ENCODE peak calls at places on chromosomes 6 and 20, in seven cellular contexts. A is body of pancreas, L is H7, D is left lung, G is esophagus squamous epithelium, O is upper lobe of right lung, I is keratinocyte. B is an unnamed sample.

GRCh38 chr6:3722785-3723184 is 28.7 kb downstream of the PXDC1 start:
- DNase-seq in G (no peak), D (no peak), I (no peak), L (peak; percentile 62), A (no peak), O (no peak), B (no peak)

GRCh38 chr6:163260111-163260895 is 154.2 kb upstream of the QKI start:
- DNase-seq in A (no peak), D (no peak), L (peak; percentile 91), G (no peak), O (no peak), I (no peak), B (no peak)

GRCh38 chr6:101477436-101477835 is 83.9 kb downstream of the GRIK2 start:
- DNase-seq in G (no peak), L (no peak), I (no peak), O (no peak), D (no peak), A (no peak), B (no peak)

GRCh38 chr6:2581611-2582010 is 169.1 kb downstream of the MYLK4 start:
- DNase-seq in A (no peak), I (no peak), O (no peak), L (no peak), D (no peak), G (no peak), B (no peak)

GRCh38 chr6:101116337-101116736 is 235.2 kb upstream of the ASCC3 start:
- DNase-seq in G (no peak), L (no peak), D (no peak), O (no peak), A (no peak), I (no peak), B (no peak)

GRCh38 chr20:53331151-53331973 is 262.3 kb downstream of the ZNF217 start:
- DNase-seq in G (no peak), D (no peak), L (peak; percentile 32), I (no peak), O (no peak), A (no peak), B (peak; percentile 32)

GRCh38 chr20:18805881-18806280 is 7.7 kb upstream of the SCP2D1 start:
- DNase-seq in O (no peak), G (no peak), D (no peak), L (no peak), I (no peak), A (no peak), B (no peak)

GRCh38 chr20:62156592-62157386 is 13.2 kb downstream of the SS18L1 start:
- DNase-seq in L (peak; percentile 98), I (no peak), A (peak; percentile 67), O (peak; percentile 80), D (peak; percentile 91), G (no peak), B (no peak)

GRCh38 chr20:53608456-53609413 is 15.1 kb upstream of the ZNF217 start:
- DNase-seq in A (no peak), I (no peak), L (peak; percentile 57), G (no peak), O (peak; percentile 51), D (no peak), B (no peak)

GRCh38 chr6:44451803-44452690 is 64.5 kb downstream of the CDC5L start:
- DNase-seq in G (no peak), D (no peak), O (no peak), A (no peak), I (no peak), L (no peak), B (no peak)

GRCh38 chr6:44444853-44445252 is 57.3 kb downstream of the CDC5L start:
- DNase-seq in D (no peak), G (no peak), A (no peak), O (no peak), I (no peak), L (no peak), B (no peak)

GRCh38 chr6:44442235-44442634 is 54.7 kb downstream of the CDC5L start:
- DNase-seq in A (no peak), D (no peak), G (no peak), L (no peak), I (no peak), O (no peak), B (no peak)

GRCh38 chr6:44442833-44443444 is 55.4 kb downstream of the CDC5L start:
- DNase-seq in A (no peak), D (no peak), G (no peak), O (no peak), I (no peak), L (no peak), B (no peak)

GRCh38 chr6:44446626-44447297 is 59.3 kb downstream of the CDC5L start:
- DNase-seq in O (no peak), A (no peak), D (no peak), L (no peak), I (no peak), G (no peak), B (peak; percentile 74)
- H3K36me3 ChIP-seq in O (peaks cover 36% of the 10 kb centered on the region), A (no peaks in the 10 kb centered on the region), D (peaks cover 2% of the 10 kb centered on the region), L (peaks cover 3% of the 10 kb centered on the region), I (peaks cover 2% of the 10 kb centered on the region), G (no peaks in the 10 kb centered on the region), B (no peaks in the 10 kb centered on the region)

GRCh38 chr6:33577718-33578117 is 2.4 kb downstream of the BAK1 start:
- DNase-seq in L (no peak), D (no peak), I (no peak), A (no peak), O (no peak), G (no peak), B (no peak)
- H3K4me3 ChIP-seq in L (no peak overlapping the region), D (no peak overlapping the region), I (peak overlapping the region; percentile 81), A (no peak overlapping the region), O (no peak overlapping the region), G (peak overlapping the region; percentile 79), B (no peak overlapping the region)

DNA sequence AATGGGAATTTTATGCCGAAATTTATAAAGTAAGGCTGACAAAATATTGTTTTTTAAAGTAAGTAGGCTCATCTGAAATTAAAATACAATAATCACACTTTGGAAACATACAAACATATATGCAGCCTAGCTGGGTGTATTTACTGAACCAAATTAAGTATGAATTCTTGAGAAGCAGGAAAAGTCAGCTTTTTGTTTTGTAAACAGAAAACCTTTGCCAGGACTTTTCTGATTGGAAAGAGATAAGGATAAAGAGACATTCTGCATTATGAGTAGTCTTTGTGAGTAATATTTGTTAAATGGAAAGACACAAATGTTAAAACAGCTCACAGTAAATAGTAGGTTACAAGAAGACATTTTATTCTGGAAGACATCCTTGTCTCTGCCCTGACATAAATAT is 1380.8 kb downstream of the GRIK2 start:
- DNase-seq in L (no peak), O (no peak), I (no peak), A (no peak), G (no peak), D (no peak), B (no peak)
- H3K27me3 ChIP-seq in L (no peaks in the 10 kb centered on the region), O (no peaks in the 10 kb centered on the region), I (no peaks in the 10 kb centered on the region), A (no peaks in the 10 kb centered on the region), G (no peaks in the 10 kb centered on the region), D (no peaks in the 10 kb centered on the region), B (no peaks in the 10 kb centered on the region)

DNA sequence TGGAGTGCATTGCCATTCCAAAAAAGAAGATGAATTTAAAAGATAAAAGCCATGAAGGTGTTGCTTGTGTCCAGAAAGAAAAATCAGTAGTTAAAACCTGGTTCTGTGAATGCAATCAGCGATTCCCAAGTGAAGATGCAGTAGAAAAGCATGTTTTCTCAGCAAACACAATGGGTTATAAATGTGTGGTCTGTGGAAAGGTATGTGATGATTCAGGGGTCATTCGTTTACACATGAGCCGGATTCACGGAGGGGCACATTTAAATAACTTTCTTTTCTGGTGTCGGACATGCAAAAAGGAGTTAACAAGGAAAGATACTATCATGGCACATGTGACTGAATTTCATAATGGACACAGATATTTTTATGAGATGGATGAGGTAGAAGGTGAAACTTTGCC is 24.7 kb upstream of the BAG2 start:
- DNase-seq in D (no peak), L (no peak), G (no peak), A (no peak), I (no peak), O (no peak), B (peak; percentile 9)
- H3K36me3 ChIP-seq in D (no peaks in the 10 kb centered on the region), L (peaks cover 6% of the 10 kb centered on the region), G (no peaks in the 10 kb centered on the region), A (peaks cover 7% of the 10 kb centered on the region), I (peaks cover 4% of the 10 kb centered on the region), O (peaks cover 39% of the 10 kb centered on the region), B (peaks cover 2% of the 10 kb centered on the region)

DNA sequence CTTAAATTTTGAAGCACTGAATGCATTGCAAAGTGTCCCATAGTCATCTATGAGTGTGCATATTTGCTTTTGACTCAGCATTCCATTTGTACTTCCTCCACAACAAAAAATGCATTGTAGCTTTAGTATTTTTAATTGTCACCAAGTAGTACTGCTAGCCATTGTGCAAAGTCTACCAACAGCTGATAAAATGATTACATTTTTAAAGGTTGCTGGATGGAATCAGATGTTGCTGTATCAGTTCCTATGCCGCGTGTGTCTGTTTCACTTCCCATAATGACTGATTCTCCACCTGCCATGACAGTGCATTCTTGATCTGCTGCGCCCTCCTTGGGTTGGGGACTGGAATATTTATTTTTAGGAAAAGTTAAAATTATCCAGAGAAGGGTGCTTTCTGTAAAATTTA is 41.2 kb downstream of the SLX4IP start:
- DNase-seq in I (no peak), D (no peak), L (no peak), O (no peak), G (no peak), A (no peak), B (no peak)
- H3K4me3 ChIP-seq in I (no peak overlapping the region), D (no peak overlapping the region), L (no peak overlapping the region), O (no peak overlapping the region), G (no peak overlapping the region), A (no peak overlapping the region), B (no peak overlapping the region)

GRCh38 chr20:56900252-56900651 is 271.1 kb downstream of the TFAP2C start:
- DNase-seq in D (no peak), A (no peak), O (no peak), G (no peak), L (no peak), I (no peak), B (no peak)
- H3K27me3 ChIP-seq in D (peaks cover 28% of the 10 kb centered on the region), A (no peaks in the 10 kb centered on the region), O (no peaks in the 10 kb centered on the region), G (no peaks in the 10 kb centered on the region), L (no peaks in the 10 kb centered on the region), I (no peaks in the 10 kb centered on the region), B (no peaks in the 10 kb centered on the region)

GRCh38 chr6:158264180-158264579 is 48.1 kb upstream of the TULP4 start:
- DNase-seq in D (no peak), L (no peak), G (no peak), O (no peak), A (no peak), I (no peak), B (no peak)
- H3K36me3 ChIP-seq in D (no peaks in the 10 kb centered on the region), L (no peaks in the 10 kb centered on the region), G (no peaks in the 10 kb centered on the region), O (no peaks in the 10 kb centered on the region), A (no peaks in the 10 kb centered on the region), I (peaks cover 4% of the 10 kb centered on the region), B (no peaks in the 10 kb centered on the region)

GRCh38 chr6:145070791-145071190 is 664.5 kb downstream of the EPM2A start:
- DNase-seq in O (no peak), G (no peak), A (no peak), D (no peak), I (no peak), L (no peak), B (no peak)
- H3K4me3 ChIP-seq in O (no peak overlapping the region), G (no peak overlapping the region), A (no peak overlapping the region), D (no peak overlapping the region), I (no peak overlapping the region), L (no peak overlapping the region), B (no peak overlapping the region)

B was measured in kidney epithelial cell.